ENCODE peak calls at places on chromosomes 5 and 9, in five cellular contexts. O is stimulated activated CD8-positive, alpha-beta memory T cell treated with anti-CD3 and anti-CD28 coated beads, Interleukin-2, amount 100 ng/mL, for 48 hours; L is hippocampal formation; W is A549; I is right lobe of liver. H is an unnamed sample.

GRCh38 chr9:127904888-127905728 is 5.7 kb upstream of the ST6GALNAC6 start:
- DNase-seq in L (no peak), I (no peak), O (no peak), W (no peak), H (no peak)

GRCh38 chr9:136052433-136052880 is 42.6 kb downstream of the NACC2 start:
- DNase-seq in I (no peak), O (no peak), W (peak; percentile 67), L (peak; percentile 66), H (no peak)

GRCh38 chr5:160159991-160160826 is 41.0 kb upstream of the PWWP2A start:
- DNase-seq in L (no peak), O (no peak), I (no peak), W (no peak), H (no peak)

GRCh38 chr9:36317766-36318165 is 59.5 kb upstream of the GNE start:
- DNase-seq in O (no peak), L (no peak), W (peak; percentile 64), I (no peak), H (no peak)

GRCh38 chr5:17308326-17309065 is 91.1 kb downstream of the BASP1 start:
- DNase-seq in W (no peak), I (no peak), L (no peak), O (no peak), H (no peak)

GRCh38 chr5:150112211-150113046 is 26.1 kb upstream of the CSF1R start:
- DNase-seq in O (no peak), W (no peak), I (no peak), L (no peak), H (no peak)

GRCh38 chr9:31612336-31613030 is 772.0 kb upstream of the ACO1 start:
- DNase-seq in W (no peak), I (no peak), L (no peak), O (no peak), H (no peak)

GRCh38 chr5:88675758-88676636 is 207.0 kb downstream of the MEF2C start:
- DNase-seq in O (no peak), W (peak; percentile 50), I (no peak), L (no peak), H (no peak)

GRCh38 chr9:136848393-136849037 is 694 bp upstream of the PHPT1 start:
- DNase-seq in O (no peak), I (peak; percentile 66), W (peak; percentile 64), L (no peak), H (no peak)

GRCh38 chr9:16639644-16640043 is 230.8 kb downstream of the BNC2 start:
- DNase-seq in O (no peak), L (no peak), W (no peak), I (no peak), H (no peak)

GRCh38 chr5:180315762-180316212 is 23.9 kb upstream of the MAPK9 start:
- DNase-seq in W (peak; percentile 54), L (peak; percentile 55), O (peak; percentile 69), I (peak; percentile 76), H (no peak)

GRCh38 chr9:21801683-21802417 is 586 bp upstream of the MTAP start:
- DNase-seq in W (peak; percentile 54), O (no peak), I (peak; percentile 77), L (peak; percentile 57), H (peak; percentile 43)

GRCh38 chr9:70044450-70045307 is 1.0 kb downstream of the MAMDC2 start:
- DNase-seq in O (no peak), L (no peak), I (no peak), W (peak; percentile 15), H (no peak)

GRCh38 chr5:53291528-53291927 is 182.0 kb upstream of the MOCS2 start:
- DNase-seq in L (no peak), O (no peak), I (no peak), W (no peak), H (no peak)

H was measured in omental fat pad.